ENCODE peak calls at places on chromosome 4, in four cellular contexts. N, L, K and H are unnamed samples. For H3K4me1, the result is how much of the 10 kb centered on the place peaks cover.

GRCh38 chr4:43968041-43968440 is 480.6 kb downstream of the KCTD8 start:
- DNase-seq in K (no peak), L (no peak), N (no peak), H (no peak)

GRCh38 chr4:12633058-12633651 is 851.0 kb downstream of the RAB28 start:
- DNase-seq in L (peak), K (peak), N (peak), H (peak)

GRCh38 chr4:57020467-57021101 is 41.9 kb downstream of the POLR2B start:
- DNase-seq in K (no peak), N (no peak), L (no peak), H (no peak)

GRCh38 chr4:87038837-87039715 is 104.3 kb downstream of the AFF1 start:
- DNase-seq in L (peak), N (no peak), K (peak), H (peak)

GRCh38 chr4:118684873-118685811 is at the start of gene METTL14:
- DNase-seq in K (peak), L (peak), N (peak), H (peak)

GRCh38 chr4:53050361-53050774 is 188.3 kb downstream of the RASL11B start:
- DNase-seq in L (no peak), K (no peak), N (no peak), H (no peak)

GRCh38 chr4:114563536-114564315 is 34.9 kb upstream of the UGT8 start:
- DNase-seq in K (no peak), L (no peak), N (no peak), H (peak)

GRCh38 chr4:103451341-103451740 is 253.2 kb upstream of the CENPE start:
- DNase-seq in L (no peak), K (no peak), N (no peak), H (no peak)

GRCh38 chr4:161813889-161814288 is 349.9 kb downstream of the FSTL5 start:
- DNase-seq in L (no peak), K (no peak), N (no peak), H (no peak)
- H3K4me1 ChIP-seq in L (under half), K (under half), N (under half), H (under half)

GRCh38 chr4:153120235-153120634 is 84.0 kb upstream of the TRIM2 start:
- DNase-seq in L (no peak), N (no peak), K (peak), H (no peak)
- TF ChIP-seq CTCF in L (no peak), N (no peak), K (no peak), H (no peak)

DNA sequence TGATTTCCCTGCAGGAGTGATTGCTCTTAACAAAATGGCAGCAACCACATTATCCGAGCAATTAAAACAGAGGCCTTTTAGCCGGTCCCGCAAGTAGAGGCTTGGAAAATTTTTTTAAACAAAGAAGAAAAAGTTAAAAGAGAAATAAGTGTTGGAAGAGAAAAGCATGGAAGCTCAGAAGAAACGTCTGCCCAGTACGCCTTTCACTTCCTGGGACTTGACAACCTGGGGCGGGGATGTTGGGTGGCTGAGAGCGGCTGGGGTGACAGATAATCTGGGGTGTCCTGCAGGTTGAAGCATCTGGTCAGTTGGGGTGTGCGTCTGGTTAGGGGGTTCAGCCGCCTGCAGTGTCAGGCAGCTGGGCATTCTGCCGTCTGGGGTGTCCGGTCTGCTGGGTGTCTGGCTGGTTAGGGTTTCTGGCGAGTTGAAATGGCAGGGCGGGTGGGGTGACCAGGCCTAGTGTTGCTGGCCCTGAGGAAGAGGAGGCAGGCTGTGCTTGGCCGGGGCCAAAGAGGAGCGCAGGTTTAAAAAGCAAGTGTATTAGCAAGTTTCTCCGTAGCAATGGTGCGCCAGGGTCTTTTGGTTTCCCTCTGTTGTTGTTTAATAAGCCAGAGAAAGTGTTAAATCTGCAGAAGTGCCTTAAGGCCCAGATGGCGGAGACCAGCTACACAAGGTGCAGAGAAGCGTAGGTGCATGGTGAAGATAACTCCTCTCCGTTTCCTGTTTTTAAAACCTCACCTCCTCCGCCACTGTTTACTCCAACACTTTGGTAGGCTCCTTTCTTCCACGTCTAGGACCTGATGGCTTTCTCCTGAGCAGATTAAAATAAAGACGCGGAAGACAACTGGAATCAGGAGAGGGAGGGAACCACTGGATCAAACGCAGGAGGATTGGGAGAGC is 5.6 kb downstream of the HAND2 start:
- DNase-seq in K (peak), L (no peak), N (no peak), H (peak)
- H3K27ac ChIP-seq in K (peak), L (no peak), N (no peak), H (no peak)

DNA sequence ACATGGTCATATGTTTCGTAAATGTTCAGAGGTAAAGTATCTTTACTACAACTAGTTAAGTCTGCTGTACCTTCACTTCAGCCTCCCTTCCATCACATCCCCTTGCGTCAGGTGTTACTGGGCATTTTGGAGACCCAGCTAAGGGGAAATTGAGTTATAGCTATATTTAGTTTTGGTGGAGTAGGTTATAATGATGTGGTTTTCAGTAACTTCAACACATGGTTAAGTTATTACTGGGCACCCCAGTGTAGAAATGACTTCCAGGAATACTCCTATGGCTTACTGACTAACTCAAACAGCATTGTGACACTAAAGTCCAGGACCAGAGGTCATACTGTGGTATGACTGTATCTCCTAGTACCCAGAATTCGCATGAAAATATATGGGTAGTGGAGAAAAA is 23.4 kb upstream of the ACSL1 start:
- DNase-seq in N (no peak), L (no peak), K (no peak), H (no peak)
- H3K4me1 ChIP-seq in N (under half), L (under half), K (under half), H (under half)

DNA sequence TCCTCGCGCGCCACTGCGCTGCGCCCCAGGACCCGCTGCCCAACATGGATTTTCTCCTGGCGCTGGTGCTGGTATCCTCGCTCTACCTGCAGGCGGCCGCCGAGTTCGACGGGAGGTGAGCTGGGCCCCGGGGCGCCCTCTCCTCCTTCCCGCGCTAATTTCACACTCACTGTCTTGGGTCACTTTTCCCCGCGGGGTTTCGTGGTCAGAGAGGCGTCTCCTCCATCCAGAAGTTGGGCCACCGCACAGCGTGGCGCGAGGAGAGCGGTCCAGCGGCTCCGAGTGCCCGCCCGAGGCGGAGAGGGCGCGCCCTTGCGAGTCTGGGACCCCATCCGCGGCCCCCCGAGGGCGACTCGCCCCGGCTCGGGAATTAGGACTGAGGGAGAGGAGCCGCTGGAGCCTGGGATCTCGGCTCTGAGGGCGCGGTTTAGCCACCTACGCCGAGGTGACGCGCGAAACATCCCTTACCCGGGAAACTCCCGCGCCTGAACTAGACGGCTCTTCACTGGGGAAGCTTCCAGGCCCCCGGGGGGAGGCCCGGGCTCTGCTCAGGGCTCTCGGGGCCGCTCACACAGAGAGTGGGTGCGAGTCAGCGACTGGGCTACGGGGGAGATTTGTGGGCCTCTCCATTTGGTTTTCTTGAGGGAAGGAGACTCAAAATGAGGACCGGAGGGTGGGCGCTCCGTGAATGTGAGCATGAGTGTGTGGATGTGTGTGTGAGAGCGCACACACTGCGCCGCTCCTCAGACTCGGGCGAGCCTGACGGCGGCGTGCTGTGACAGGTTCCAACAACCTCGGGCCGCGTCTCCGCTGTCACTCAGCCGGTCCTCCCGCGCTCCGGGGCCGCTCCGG is 564 bp downstream of the NPNT start:
- DNase-seq in K (no peak), N (peak), L (peak), H (peak)
- TF ChIP-seq CTCF in K (no peak), N (peak), L (peak), H (no peak)

GRCh38 chr4:123300222-123300621 is 96.4 kb upstream of the SPRY1 start:
- DNase-seq in N (no peak), K (no peak), L (no peak), H (no peak)
- H3K27ac ChIP-seq in N (no peak), K (no peak), L (no peak), H (no peak)